ENCODE peak calls at places on chromosomes 4 and X, in five cellular contexts. W, B, I, Z and L are unnamed samples.

GRCh38 chr4:150828159-150828558 is 186.9 kb downstream of the LRBA start:
- DNase-seq in B (no peak), I (no peak), Z (no peak), W (no peak), L (no peak)

GRCh38 chr4:33722800-33723511 is 2521.4 kb downstream of the ARAP2 start:
- DNase-seq in B (no peak), I (no peak), Z (no peak), W (no peak), L (peak; percentile 7)

GRCh38 chr4:84319124-84319523 is 180.0 kb downstream of the NKX6-1 start:
- DNase-seq in W (no peak), Z (no peak), B (no peak), I (no peak), L (peak; percentile 4)

GRCh38 chr4:151933122-151933827 is 172.5 kb upstream of the GATB start:
- DNase-seq in B (no peak), W (no peak), I (no peak), Z (peak; percentile 43), L (no peak)

GRCh38 chr4:163107754-163108153 is 58.9 kb downstream of the NAF1 start:
- DNase-seq in B (no peak), W (peak; percentile 63), Z (no peak), I (no peak), L (peak; percentile 54)

GRCh38 chr4:186137193-186137792 is 32.8 kb downstream of the FAM149A start:
- DNase-seq in Z (no peak), I (no peak), W (peak; percentile 15), B (no peak), L (peak; percentile 38)

GRCh38 chrX:28910501-28910900 is 323.3 kb downstream of the IL1RAPL1 start:
- DNase-seq in B (no peak), Z (no peak), I (no peak), W (no peak), L (no peak)

GRCh38 chr4:18020145-18020670 is 1.3 kb downstream of the LCORL start:
- DNase-seq in B (peak; percentile 62), W (peak; percentile 27), Z (peak; percentile 29), I (no peak), L (peak; percentile 6)

GRCh38 chr4:55733874-55734437 is 85.6 kb upstream of the EXOC1L start:
- DNase-seq in I (no peak), W (peak; percentile 57), Z (no peak), B (peak; percentile 80), L (peak; percentile 3)

GRCh38 chr4:61958591-61958990 is 758.5 kb downstream of the ADGRL3 start:
- DNase-seq in W (no peak), B (no peak), I (no peak), Z (no peak), L (no peak)

GRCh38 chrX:154298312-154298711 is 2.7 kb downstream of the TKTL1 start:
- DNase-seq in I (no peak), W (no peak), Z (no peak), B (no peak), L (no peak)

GRCh38 chrX:134172588-134173259 is 64.3 kb upstream of the CCDC160 start:
- DNase-seq in W (peak; percentile 10), Z (no peak), B (no peak), I (peak; percentile 25), L (peak; percentile 17)

GRCh38 chr4:163941221-163941865 is 446.9 kb downstream of the TMA16 start:
- DNase-seq in Z (no peak), W (no peak), I (no peak), B (no peak), L (no peak)

GRCh38 chrX:105822138-105823091 is at the start of gene NRK:
- DNase-seq in Z (peak; percentile 51), W (peak; percentile 31), B (no peak), I (peak; percentile 34), L (no peak)

GRCh38 chr4:68416591-68416990 is 30.7 kb upstream of the TMPRSS11E start:
- DNase-seq in W (no peak), B (no peak), Z (no peak), I (no peak), L (no peak)

GRCh38 chr4:166895771-166896170 is 338.5 kb downstream of the SPOCK3 start:
- DNase-seq in B (no peak), Z (no peak), W (no peak), I (no peak), L (peak; percentile 5)

GRCh38 chr4:181108237-181108636 is 1135.0 kb upstream of the TENM3 start:
- DNase-seq in I (no peak), Z (no peak), B (no peak), W (no peak), L (peak; percentile 11)

GRCh38 chr4:39682133-39682532 is 15.8 kb upstream of the UBE2K start:
- DNase-seq in Z (no peak), W (no peak), B (no peak), I (no peak), L (no peak)

GRCh38 chr4:69546121-69546520 is 50.4 kb upstream of the UGT2B4 start:
- DNase-seq in I (no peak), W (no peak), B (no peak), Z (no peak), L (no peak)

GRCh38 chr4:184400891-184401290 is 73.5 kb downstream of the IRF2 start:
- DNase-seq in W (peak; percentile 12), B (no peak), I (no peak), Z (no peak), L (no peak)

GRCh38 chrX:24870143-24870542 is 145.6 kb downstream of the ARX start:
- DNase-seq in Z (no peak), I (no peak), B (no peak), W (no peak), L (no peak)

GRCh38 chr4:1047106-1047975 is 35.9 kb downstream of the FGFRL1 start:
- DNase-seq in W (peak; percentile 71), Z (peak; percentile 41), I (peak; percentile 18), B (peak; percentile 73), L (no peak)

GRCh38 chr4:2318476-2318875 is 56.6 kb upstream of the MXD4 start:
- DNase-seq in W (no peak), I (no peak), B (peak; percentile 54), Z (no peak), L (no peak)

GRCh38 chr4:156710571-156711195 is 260.9 kb downstream of the PDGFC start:
- DNase-seq in Z (no peak), B (no peak), W (no peak), I (no peak), L (no peak)

GRCh38 chr4:159227984-159228383 is 125.1 kb downstream of the RAPGEF2 start:
- DNase-seq in Z (peak; percentile 41), I (peak; percentile 83), B (peak; percentile 75), W (peak; percentile 91), L (peak; percentile 58)

GRCh38 chrX:18354369-18355329 is at the start of gene SCML2:
- DNase-seq in I (peak; percentile 39), B (no peak), Z (peak; percentile 34), W (peak; percentile 26), L (peak; percentile 55)

GRCh38 chr4:82293304-82293703 is 80.5 kb downstream of the HNRNPD start:
- DNase-seq in W (no peak), B (no peak), Z (no peak), I (no peak), L (no peak)

GRCh38 chrX:118536687-118537461 is 41.3 kb downstream of the DOCK11 start:
- DNase-seq in B (no peak), I (no peak), W (peak; percentile 0), Z (no peak), L (peak; percentile 42)

GRCh38 chr4:11451720-11452119 is 23.0 kb upstream of the HS3ST1 start:
- DNase-seq in W (no peak), Z (no peak), B (no peak), I (no peak), L (no peak)

GRCh38 chr4:3483471-3483921 is 20.4 kb downstream of the DOK7 start:
- DNase-seq in B (no peak), W (no peak), I (peak; percentile 83), Z (no peak), L (no peak)

GRCh38 chr4:113979157-113979972 is at the start of gene ARSJ:
- DNase-seq in I (peak; percentile 51), Z (peak; percentile 69), B (peak; percentile 66), W (peak; percentile 82), L (peak; percentile 72)

GRCh38 chr4:129926936-129927335 is 831.0 kb downstream of the C4orf33 start:
- DNase-seq in I (no peak), Z (no peak), B (no peak), W (peak; percentile 7), L (peak; percentile 52)

GRCh38 chrX:109537324-109537665 is 651 bp downstream of the NXT2 start:
- DNase-seq in I (no peak), W (no peak), Z (no peak), B (peak; percentile 65), L (no peak)

GRCh38 chr4:140046037-140046436 is 107.9 kb downstream of the MAML3 start:
- DNase-seq in Z (no peak), I (no peak), W (peak; percentile 30), B (no peak), L (no peak)
- H3K4me1 ChIP-seq in Z (peaks cover 11% of the 10 kb centered on the region), I (peaks cover 12% of the 10 kb centered on the region), W (peaks cover 49% of the 10 kb centered on the region), B (peaks cover 41% of the 10 kb centered on the region), L (peaks cover 11% of the 10 kb centered on the region)

GRCh38 chr4:40843696-40844095 is 93.9 kb downstream of the NSUN7 start:
- DNase-seq in Z (peak; percentile 41), B (no peak), W (no peak), I (no peak), L (peak; percentile 35)
- H3K4me1 ChIP-seq in Z (peaks cover 5% of the 10 kb centered on the region), B (no peaks in the 10 kb centered on the region), W (peaks cover 4% of the 10 kb centered on the region), I (no peaks in the 10 kb centered on the region), L (no peaks in the 10 kb centered on the region)

DNA sequence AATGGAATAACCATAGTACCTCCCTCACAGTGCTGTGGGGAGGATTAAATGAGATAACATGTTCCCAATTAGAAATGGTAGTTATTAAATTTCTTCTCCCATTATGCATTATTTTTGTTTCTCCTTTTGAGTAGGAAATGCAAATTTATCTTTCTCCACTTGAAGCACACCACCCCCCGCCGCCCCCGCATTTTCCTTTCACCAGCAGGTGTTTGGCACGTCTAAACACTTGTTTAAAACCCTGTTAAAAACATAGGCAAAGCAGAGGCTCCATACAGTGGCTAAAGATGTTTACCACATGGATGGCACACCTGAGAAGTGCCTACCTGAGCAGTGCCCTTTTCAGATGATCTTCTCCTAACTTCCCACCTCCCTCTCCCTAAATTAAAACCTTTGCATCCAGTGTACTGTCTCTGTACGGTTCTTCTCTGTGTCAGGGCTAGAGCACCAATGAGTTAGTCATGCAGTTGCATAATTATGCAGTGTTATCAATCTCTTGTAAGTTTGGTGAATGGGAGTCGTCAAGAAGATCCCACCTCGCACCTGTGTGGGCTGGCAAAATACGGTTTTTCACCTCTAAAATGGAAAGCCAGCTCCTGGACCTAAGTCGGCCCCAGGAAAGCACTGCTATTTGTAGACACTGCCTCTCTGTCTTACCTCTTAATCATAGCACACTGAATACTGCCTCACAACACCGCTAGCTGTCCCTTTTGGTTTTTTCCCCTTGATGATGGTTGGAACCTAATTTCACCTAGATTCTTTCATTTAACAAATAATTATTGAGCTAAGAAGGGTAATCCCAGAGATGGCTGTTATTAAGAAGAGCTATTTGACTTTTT is 122.0 kb downstream of the CT47B1 start:
- DNase-seq in B (no peak), Z (no peak), I (no peak), W (no peak), L (no peak)
- H3K4me1 ChIP-seq in B (no peaks in the 10 kb centered on the region), Z (no peaks in the 10 kb centered on the region), I (no peaks in the 10 kb centered on the region), W (peaks cover 16% of the 10 kb centered on the region), L (no peaks in the 10 kb centered on the region)

GRCh38 chr4:44354172-44354571 is 94.4 kb downstream of the KCTD8 start:
- DNase-seq in Z (no peak), W (no peak), B (no peak), I (no peak), L (no peak)

GRCh38 chr4:44351069-44351468 is 97.5 kb downstream of the KCTD8 start:
- DNase-seq in W (no peak), Z (no peak), B (no peak), I (no peak), L (peak; percentile 0)
- H3K4me1 ChIP-seq in W (no peaks in the 10 kb centered on the region), Z (no peaks in the 10 kb centered on the region), B (no peaks in the 10 kb centered on the region), I (no peaks in the 10 kb centered on the region), L (no peaks in the 10 kb centered on the region)